ENCODE peak calls at places on chromosomes 16 and 17, in nine cellular contexts. D is kidney epithelial cell; L is NCI-H524 treated with DMSO at 0.1 percent for 48 hours; K is activated naive CD8-positive, alpha-beta T cell treated with anti-CD3 and anti-CD28 coated beads, Interleukin-2, amount 50 U/mL, for 16 hours; U is neuronal stem cell; Q is dermis blood vessel endothelial cell; Y is stimulated activated CD8-positive, alpha-beta memory T cell treated with anti-CD3 and anti-CD28 coated beads, Interleukin-4, amount 100 ng/mL, for 1 hour; M is T-helper 2 cell; P is fibroblast of the aortic adventitia. G is an unnamed sample.
A peak's percentile ranks its signal among the peaks of the same experiment; 100 is the strongest.

GRCh38 chr17:12107905-12108304 is 87.2 kb downstream of the MAP2K4 start:
- DNase-seq in K (no peak), U (no peak), M (no peak), Y (no peak), D (no peak), P (peak; percentile 22), Q (peak; percentile 71), L (no peak), G (no peak)

GRCh38 chr17:68378202-68379149 is 78.8 kb downstream of the WIPI1 start:
- DNase-seq in K (no peak), U (no peak), D (no peak), P (peak; percentile 94), Y (no peak), L (no peak), M (no peak), Q (peak; percentile 97), G (peak; percentile 49)

GRCh38 chr16:85832578-85833539 is 33.4 kb downstream of the COX4I1 start:
- DNase-seq in M (no peak), Y (no peak), D (no peak), K (no peak), Q (peak; percentile 66), U (no peak), P (no peak), L (no peak), G (peak; percentile 58)

GRCh38 chr16:86942469-86943175 is 364.3 kb downstream of the FOXL1 start:
- DNase-seq in P (no peak), L (no peak), K (no peak), U (no peak), D (no peak), Q (peak; percentile 29), M (no peak), Y (no peak), G (no peak)

GRCh38 chr17:14768923-14769322 is 468.0 kb downstream of the HS3ST3B1 start:
- DNase-seq in P (no peak), K (no peak), D (no peak), M (no peak), Y (no peak), L (no peak), U (no peak), Q (no peak), G (no peak)

GRCh38 chr16:55543470-55543869 is 23.0 kb upstream of the CAPNS2 start:
- DNase-seq in L (no peak), Y (no peak), D (no peak), P (peak; percentile 72), K (no peak), M (no peak), U (no peak), Q (peak; percentile 55), G (peak; percentile 67)

GRCh38 chr17:41324180-41325075 is 8.9 kb upstream of the KRTAP17-1 start:
- DNase-seq in P (no peak), L (no peak), Q (peak; percentile 12), Y (no peak), D (no peak), M (no peak), U (peak; percentile 12), K (no peak), G (no peak)

GRCh38 chr17:17228521-17229279 is 8.3 kb downstream of the FLCN start:
- DNase-seq in M (no peak), Q (no peak), K (no peak), D (no peak), U (no peak), L (no peak), Y (no peak), P (no peak), G (no peak)

GRCh38 chr17:57210224-57210553 is 46.1 kb upstream of the MSI2 start:
- DNase-seq in U (no peak), K (no peak), D (peak; percentile 26), L (no peak), P (no peak), Y (no peak), Q (no peak), M (no peak), G (no peak)

GRCh38 chr17:29591737-29592624 is 951 bp upstream of the ANKRD13B start:
- DNase-seq in L (peak; percentile 87), M (peak; percentile 62), P (no peak), Q (peak; percentile 92), Y (peak; percentile 51), D (no peak), U (peak; percentile 91), K (peak; percentile 62), G (peak; percentile 84)

GRCh38 chr16:67164599-67165061 is at the start of gene HSF4:
- DNase-seq in K (no peak), Y (no peak), L (no peak), Q (no peak), P (no peak), D (no peak), M (no peak), U (no peak), G (no peak)

GRCh38 chr17:57356722-57357391 is 100.5 kb downstream of the MSI2 start:
- DNase-seq in L (no peak), D (no peak), U (peak; percentile 46), M (no peak), Q (no peak), Y (no peak), P (no peak), K (no peak), G (peak; percentile 48)

GRCh38 chr16:77169650-77170236 is 21.2 kb upstream of the MON1B start:
- DNase-seq in M (no peak), P (peak; percentile 43), Q (peak; percentile 82), D (no peak), U (peak; percentile 70), Y (no peak), K (no peak), L (peak; percentile 26), G (peak; percentile 38)

GRCh38 chr17:81329279-81329926 is 34.3 kb upstream of the SLC38A10 start:
- DNase-seq in L (peak; percentile 31), Q (peak; percentile 73), K (no peak), D (peak; percentile 82), Y (no peak), U (no peak), P (peak; percentile 84), M (no peak), G (no peak)

GRCh38 chr17:47831934-47832327 is 461 bp downstream of the LRRC46 start:
- DNase-seq in D (no peak), Y (no peak), K (no peak), Q (no peak), P (no peak), M (no peak), U (no peak), L (no peak), G (peak; percentile 67)

GRCh38 chr16:56662357-56663354 is 4.9 kb downstream of the MT1F start:
- DNase-seq in P (no peak), M (no peak), U (no peak), Q (peak; percentile 8), D (no peak), Y (no peak), K (no peak), L (no peak), G (no peak)

GRCh38 chr16:65289022-65289421 is 167.2 kb upstream of the CDH11 start:
- DNase-seq in Q (no peak), K (no peak), P (no peak), D (no peak), L (no peak), M (no peak), U (no peak), Y (no peak), G (no peak)

GRCh38 chr17:75077490-75078096 is 10.2 kb upstream of the SLC16A5 start:
- DNase-seq in D (no peak), P (no peak), M (no peak), Y (no peak), L (no peak), U (no peak), Q (peak; percentile 61), K (no peak), G (peak; percentile 32)

G was measured in pons.